ENCODE peak calls at places on chromosomes 3 and 15, in eight cellular contexts. M, B, I, N, Y, O, Z and C are unnamed samples.

GRCh38 chr3:192207661-192208060 is 519.7 kb downstream of the FGF12 start:
- DNase-seq in M (no peak), B (no peak), I (no peak), N (no peak), Y (no peak), O (no peak), Z (peak), C (no peak)

GRCh38 chr15:48336940-48337339 is 5.7 kb downstream of the DUT start:
- DNase-seq in M (no peak), B (peak), I (no peak), N (no peak), Y (no peak), O (no peak), Z (peak), C (peak)

GRCh38 chr15:80660114-80660513 is 35.0 kb upstream of the ABHD17C start:
- DNase-seq in M (no peak), B (peak), I (no peak), N (peak), Y (no peak), O (no peak), Z (peak), C (no peak)

GRCh38 chr3:71039332-71039731 is 544.2 kb downstream of the FOXP1 start:
- DNase-seq in M (no peak), B (no peak), I (no peak), N (no peak), Y (no peak), O (peak), Z (no peak), C (no peak)

GRCh38 chr3:113329757-113330156 is 111.5 kb downstream of the CFAP44 start:
- DNase-seq in M (no peak), B (no peak), I (no peak), N (no peak), Y (no peak), O (no peak), Z (no peak), C (peak)

GRCh38 chr3:11288786-11289637 is 16.8 kb downstream of the ATG7 start:
- DNase-seq in M (no peak), B (peak), I (peak), N (peak), Y (peak), O (no peak), Z (peak), C (peak)

GRCh38 chr3:129398803-129399144 is 29.7 kb downstream of the EFCAB12 start:
- DNase-seq in M (peak), B (peak), I (no peak), N (peak), Y (peak), O (no peak), Z (peak), C (peak)

GRCh38 chr15:92187975-92188374 is 205.7 kb upstream of the ST8SIA2 start:
- DNase-seq in M (no peak), B (no peak), I (no peak), N (no peak), Y (no peak), O (no peak), Z (no peak), C (no peak)

GRCh38 chr3:25856902-25857518 is 67.1 kb downstream of the OXSM start:
- DNase-seq in M (no peak), B (peak), I (peak), N (peak), Y (peak), O (peak), Z (peak), C (peak)